ENCODE peak calls at places on chromosomes 2 and 18, in eight cellular contexts. One of them, this sample, is unnamed.

GRCh38 chr2:222733846-222734689 is 62.6 kb downstream of the MOGAT1 start:
- DNase-seq in thoracic aorta: no peak
- DNase-seq in left ventricle myocardium inferior: peak
- DNase-seq in uterus: no peak
- DNase-seq in pancreas: no peak
- DNase-seq in CD8-positive, alpha-beta T cell: no peak
- DNase-seq in heart left ventricle: peak
- DNase-seq in IMR-90: no peak
- DNase-seq in this sample: no peak

GRCh38 chr2:189821953-189822748 is 37.9 kb downstream of the PMS1 start:
- DNase-seq in thoracic aorta: no peak
- DNase-seq in left ventricle myocardium inferior: no peak
- DNase-seq in uterus: no peak
- DNase-seq in pancreas: no peak
- DNase-seq in CD8-positive, alpha-beta T cell: no peak
- DNase-seq in heart left ventricle: no peak
- DNase-seq in IMR-90: peak
- DNase-seq in this sample: no peak

GRCh38 chr2:47644351-47644750 is 138.6 kb upstream of the MSH6 start:
- DNase-seq in thoracic aorta: no peak
- DNase-seq in left ventricle myocardium inferior: no peak
- DNase-seq in uterus: no peak
- DNase-seq in pancreas: no peak
- DNase-seq in CD8-positive, alpha-beta T cell: no peak
- DNase-seq in heart left ventricle: no peak
- DNase-seq in IMR-90: no peak
- DNase-seq in this sample: no peak

GRCh38 chr18:30160124-30160523 is 882.4 kb downstream of the DSC3 start:
- DNase-seq in thoracic aorta: no peak
- DNase-seq in left ventricle myocardium inferior: no peak
- DNase-seq in uterus: no peak
- DNase-seq in pancreas: no peak
- DNase-seq in CD8-positive, alpha-beta T cell: no peak
- DNase-seq in heart left ventricle: no peak
- DNase-seq in IMR-90: no peak
- DNase-seq in this sample: no peak

GRCh38 chr2:71492112-71492511 is 38.8 kb downstream of the DYSF start:
- DNase-seq in thoracic aorta: no peak
- DNase-seq in left ventricle myocardium inferior: no peak
- DNase-seq in uterus: peak
- DNase-seq in pancreas: no peak
- DNase-seq in CD8-positive, alpha-beta T cell: no peak
- DNase-seq in heart left ventricle: no peak
- DNase-seq in IMR-90: no peak
- DNase-seq in this sample: no peak

GRCh38 chr2:210481601-210482124 is 5.1 kb upstream of the LANCL1 start:
- DNase-seq in thoracic aorta: no peak
- DNase-seq in left ventricle myocardium inferior: no peak
- DNase-seq in uterus: no peak
- DNase-seq in pancreas: no peak
- DNase-seq in CD8-positive, alpha-beta T cell: no peak
- DNase-seq in heart left ventricle: no peak
- DNase-seq in IMR-90: peak
- DNase-seq in this sample: no peak

GRCh38 chr2:74548919-74549684 is 4.6 kb downstream of the LOXL3 start:
- DNase-seq in thoracic aorta: no peak
- DNase-seq in left ventricle myocardium inferior: peak
- DNase-seq in uterus: no peak
- DNase-seq in pancreas: peak
- DNase-seq in CD8-positive, alpha-beta T cell: no peak
- DNase-seq in heart left ventricle: peak
- DNase-seq in IMR-90: peak
- DNase-seq in this sample: peak

GRCh38 chr2:65379721-65380171 is 52.7 kb downstream of the SPRED2 start:
- DNase-seq in thoracic aorta: no peak
- DNase-seq in left ventricle myocardium inferior: no peak
- DNase-seq in uterus: no peak
- DNase-seq in pancreas: no peak
- DNase-seq in CD8-positive, alpha-beta T cell: no peak
- DNase-seq in heart left ventricle: no peak
- DNase-seq in IMR-90: no peak
- DNase-seq in this sample: no peak

GRCh38 chr2:71880846-71881610 is 266.6 kb downstream of the CYP26B1 start:
- DNase-seq in thoracic aorta: peak
- DNase-seq in left ventricle myocardium inferior: peak
- DNase-seq in uterus: no peak
- DNase-seq in pancreas: peak
- DNase-seq in CD8-positive, alpha-beta T cell: no peak
- DNase-seq in heart left ventricle: peak
- DNase-seq in IMR-90: peak
- DNase-seq in this sample: no peak

DNA sequence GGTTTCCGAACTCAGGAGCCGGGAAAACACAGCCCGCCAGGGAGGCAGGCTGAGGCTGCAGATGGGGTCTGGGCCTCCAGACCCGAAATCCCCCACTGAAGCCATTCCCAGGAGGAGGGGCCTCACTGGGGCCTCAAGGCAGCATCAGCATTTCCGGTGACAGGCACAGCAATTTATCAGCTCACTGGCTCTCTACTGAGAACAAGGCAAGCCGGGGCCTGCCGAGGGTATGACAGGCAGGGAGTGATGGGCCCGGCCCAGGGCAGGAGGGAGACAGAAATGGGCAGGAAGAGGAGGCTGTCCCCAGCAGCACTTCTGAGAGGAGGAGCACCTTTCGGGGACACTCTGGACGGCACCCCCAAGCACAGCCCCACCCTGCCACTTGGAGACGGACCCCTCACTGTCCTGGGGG is 12.5 kb downstream of the SDC1 start:
- DNase-seq in thoracic aorta: no peak
- DNase-seq in left ventricle myocardium inferior: no peak
- DNase-seq in uterus: no peak
- DNase-seq in pancreas: no peak
- DNase-seq in CD8-positive, alpha-beta T cell: no peak
- DNase-seq in heart left ventricle: no peak
- DNase-seq in IMR-90: peak
- DNase-seq in this sample: no peak
- H3K27ac ChIP-seq in thoracic aorta: no peak
- H3K27ac ChIP-seq in left ventricle myocardium inferior: no peak
- H3K27ac ChIP-seq in uterus: no peak
- H3K27ac ChIP-seq in pancreas: no peak
- H3K27ac ChIP-seq in CD8-positive, alpha-beta T cell: no peak
- H3K27ac ChIP-seq in heart left ventricle: no peak
- H3K27ac ChIP-seq in IMR-90: no peak
- H3K27ac ChIP-seq in this sample: no peak

GRCh38 chr2:224887159-224887558 is 155.1 kb downstream of the DOCK10 start:
- DNase-seq in thoracic aorta: no peak
- DNase-seq in left ventricle myocardium inferior: no peak
- DNase-seq in uterus: no peak
- DNase-seq in pancreas: no peak
- DNase-seq in CD8-positive, alpha-beta T cell: no peak
- DNase-seq in heart left ventricle: no peak
- DNase-seq in IMR-90: peak
- DNase-seq in this sample: no peak
- TF ChIP-seq CTCF in thoracic aorta: peak
- TF ChIP-seq CTCF in left ventricle myocardium inferior: no peak
- TF ChIP-seq CTCF in uterus: no peak
- TF ChIP-seq CTCF in pancreas: no peak
- TF ChIP-seq CTCF in CD8-positive, alpha-beta T cell: peak
- TF ChIP-seq CTCF in heart left ventricle: no peak
- TF ChIP-seq CTCF in IMR-90: peak
- TF ChIP-seq CTCF in this sample: no peak

DNA sequence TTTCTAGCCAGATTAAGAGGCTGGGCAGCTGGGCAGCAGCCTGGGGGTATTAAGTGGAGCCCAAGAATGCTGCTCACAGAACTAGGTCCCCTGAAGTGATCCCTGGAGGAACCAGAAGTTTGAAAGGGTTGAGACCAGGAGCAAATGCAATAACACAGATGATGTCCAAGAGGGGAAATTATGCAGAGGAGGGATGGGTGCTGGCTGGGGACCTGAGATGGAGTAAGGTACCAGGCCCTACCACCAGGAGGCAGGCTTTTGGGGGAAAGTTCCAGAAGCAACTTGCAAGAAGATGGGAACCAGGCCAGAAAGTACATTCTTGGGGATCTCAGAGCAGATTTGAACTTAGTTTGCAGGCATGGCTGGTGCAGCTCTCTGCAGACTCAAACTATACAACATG is 175.1 kb downstream of the NCK2 start:
- DNase-seq in thoracic aorta: no peak
- DNase-seq in left ventricle myocardium inferior: no peak
- DNase-seq in uterus: no peak
- DNase-seq in pancreas: peak
- DNase-seq in CD8-positive, alpha-beta T cell: peak
- DNase-seq in heart left ventricle: no peak
- DNase-seq in IMR-90: peak
- DNase-seq in this sample: no peak
- H3K27ac ChIP-seq in thoracic aorta: no peak
- H3K27ac ChIP-seq in left ventricle myocardium inferior: peak
- H3K27ac ChIP-seq in uterus: no peak
- H3K27ac ChIP-seq in pancreas: no peak
- H3K27ac ChIP-seq in CD8-positive, alpha-beta T cell: no peak
- H3K27ac ChIP-seq in heart left ventricle: no peak
- H3K27ac ChIP-seq in IMR-90: no peak
- H3K27ac ChIP-seq in this sample: peak

GRCh38 chr18:23503038-23503966 is at the start of gene RMC1:
- DNase-seq in thoracic aorta: peak
- DNase-seq in left ventricle myocardium inferior: peak
- DNase-seq in uterus: peak
- DNase-seq in pancreas: peak
- DNase-seq in CD8-positive, alpha-beta T cell: peak
- DNase-seq in heart left ventricle: peak
- DNase-seq in IMR-90: peak
- DNase-seq in this sample: peak
- TF ChIP-seq CTCF in thoracic aorta: no peak
- TF ChIP-seq CTCF in left ventricle myocardium inferior: peak
- TF ChIP-seq CTCF in uterus: peak
- TF ChIP-seq CTCF in pancreas: no peak
- TF ChIP-seq CTCF in CD8-positive, alpha-beta T cell: no peak
- TF ChIP-seq CTCF in heart left ventricle: no peak
- TF ChIP-seq CTCF in IMR-90: peak
- TF ChIP-seq CTCF in this sample: peak

GRCh38 chr2:8537572-8538155 is 144.2 kb upstream of the ID2 start:
- DNase-seq in thoracic aorta: no peak
- DNase-seq in left ventricle myocardium inferior: no peak
- DNase-seq in uterus: peak
- DNase-seq in pancreas: no peak
- DNase-seq in CD8-positive, alpha-beta T cell: no peak
- DNase-seq in heart left ventricle: no peak
- DNase-seq in IMR-90: no peak
- DNase-seq in this sample: no peak

GRCh38 chr2:8539743-8540551 is 141.9 kb upstream of the ID2 start:
- DNase-seq in thoracic aorta: no peak
- DNase-seq in left ventricle myocardium inferior: peak
- DNase-seq in uterus: peak
- DNase-seq in pancreas: peak
- DNase-seq in CD8-positive, alpha-beta T cell: no peak
- DNase-seq in heart left ventricle: peak
- DNase-seq in IMR-90: no peak
- DNase-seq in this sample: no peak

GRCh38 chr2:8538531-8538930 is 143.3 kb upstream of the ID2 start:
- DNase-seq in thoracic aorta: no peak
- DNase-seq in left ventricle myocardium inferior: no peak
- DNase-seq in uterus: peak
- DNase-seq in pancreas: peak
- DNase-seq in CD8-positive, alpha-beta T cell: no peak
- DNase-seq in heart left ventricle: peak
- DNase-seq in IMR-90: no peak
- DNase-seq in this sample: no peak

GRCh38 chr2:8540552-8541055 is 141.3 kb upstream of the ID2 start:
- DNase-seq in thoracic aorta: no peak
- DNase-seq in left ventricle myocardium inferior: no peak
- DNase-seq in uterus: peak
- DNase-seq in pancreas: no peak
- DNase-seq in CD8-positive, alpha-beta T cell: no peak
- DNase-seq in heart left ventricle: no peak
- DNase-seq in IMR-90: no peak
- DNase-seq in this sample: no peak

DNA sequence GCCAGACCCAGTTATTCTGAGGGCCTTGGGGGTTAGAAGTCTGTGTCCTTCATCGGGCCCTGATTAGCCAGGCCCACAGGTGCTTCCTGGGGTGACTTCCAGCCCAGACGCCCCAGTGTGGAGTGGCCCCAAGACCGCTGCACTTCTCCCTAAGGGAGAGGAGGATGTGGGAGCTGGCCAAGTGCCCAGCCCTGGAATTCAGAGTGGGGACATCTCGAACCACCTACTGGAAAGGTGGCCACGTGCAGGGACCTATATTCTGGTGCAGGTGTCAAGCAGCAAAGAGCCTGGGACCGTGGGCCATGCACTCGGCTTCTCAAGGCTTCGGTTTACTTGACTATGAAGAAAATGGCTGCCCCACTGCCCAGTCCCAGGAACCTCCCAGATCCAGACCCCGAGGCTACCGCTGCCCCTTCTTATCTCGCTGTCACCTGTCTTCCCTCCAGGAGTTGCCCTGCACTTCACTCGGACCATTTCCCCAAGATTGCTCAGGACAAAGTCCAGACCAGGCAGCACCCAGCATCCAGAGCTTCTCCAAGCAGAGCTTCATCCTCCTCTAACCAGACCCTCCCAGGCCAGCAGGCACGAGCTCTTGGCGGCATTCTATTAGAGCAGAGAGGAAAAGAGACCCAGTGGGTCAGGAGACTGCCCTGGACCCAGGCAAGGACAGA is 142.8 kb upstream of the ID2 start:
- DNase-seq in thoracic aorta: no peak
- DNase-seq in left ventricle myocardium inferior: peak
- DNase-seq in uterus: peak
- DNase-seq in pancreas: peak
- DNase-seq in CD8-positive, alpha-beta T cell: no peak
- DNase-seq in heart left ventricle: peak
- DNase-seq in IMR-90: no peak
- DNase-seq in this sample: no peak
- H3K27ac ChIP-seq in thoracic aorta: no peak
- H3K27ac ChIP-seq in left ventricle myocardium inferior: peak
- H3K27ac ChIP-seq in uterus: no peak
- H3K27ac ChIP-seq in pancreas: peak
- H3K27ac ChIP-seq in CD8-positive, alpha-beta T cell: no peak
- H3K27ac ChIP-seq in heart left ventricle: no peak
- H3K27ac ChIP-seq in IMR-90: no peak
- H3K27ac ChIP-seq in this sample: no peak